ENCODE peak calls at places on chromosomes 2 and 18, in eight cellular contexts. G is right cardiac atrium; C is cardiac muscle cell; O is small intestine; H is ovary; D is fibroblast of lung; J is effector memory CD4-positive, alpha-beta T cell; E is CD4-positive, alpha-beta memory T cell. M is an unnamed sample.

GRCh38 chr2:60391250-60392013 is 162.0 kb downstream of the BCL11A start:
- DNase-seq in G (no peak), C (no peak), O (peak; percentile 20), H (no peak), D (no peak), J (no peak), E (no peak), M (no peak)

GRCh38 chr2:128580988-128581848 is 262.6 kb upstream of the HS6ST1 start:
- DNase-seq in G (no peak), C (no peak), O (no peak), H (no peak), D (no peak), J (no peak), E (no peak), M (peak; percentile 44)

GRCh38 chr2:26298638-26299393 is 47.1 kb upstream of the SELENOI start:
- DNase-seq in G (peak; percentile 73), C (peak; percentile 30), O (peak; percentile 80), H (peak; percentile 54), D (peak; percentile 53), J (no peak), E (peak; percentile 37), M (peak; percentile 69)

GRCh38 chr2:119826370-119826961 is 66.7 kb downstream of the PTPN4 start:
- DNase-seq in G (no peak), C (peak; percentile 27), O (peak; percentile 30), H (no peak), D (no peak), J (no peak), E (peak; percentile 43), M (no peak)

GRCh38 chr2:58939388-58939787 is 698.3 kb upstream of the FANCL start:
- DNase-seq in G (no peak), C (no peak), O (no peak), H (no peak), D (peak; percentile 74), J (no peak), E (no peak), M (no peak)

GRCh38 chr2:177264209-177264538 is 353 bp downstream of the NFE2L2 start:
- DNase-seq in G (no peak), C (peak; percentile 62), O (no peak), H (peak; percentile 75), D (no peak), J (peak; percentile 10), E (no peak), M (no peak)

GRCh38 chr2:85748948-85749875 is 4.6 kb upstream of the ATOH8 start:
- DNase-seq in G (peak; percentile 81), C (no peak), O (no peak), H (no peak), D (peak; percentile 69), J (no peak), E (no peak), M (no peak)

GRCh38 chr2:54559593-54560145 is 103.5 kb downstream of the SPTBN1 start:
- DNase-seq in G (peak; percentile 60), C (no peak), O (no peak), H (no peak), D (peak; percentile 80), J (no peak), E (no peak), M (peak; percentile 72)

GRCh38 chr18:39453882-39454281 is 1888.3 kb upstream of the CELF4 start:
- DNase-seq in G (peak; percentile 34), C (no peak), O (peak; percentile 68), H (no peak), D (peak; percentile 66), J (no peak), E (no peak), M (peak; percentile 61)

GRCh38 chr2:168731550-168732128 is 70.8 kb upstream of the NOSTRIN start:
- DNase-seq in G (no peak), C (no peak), O (no peak), H (no peak), D (peak; percentile 20), J (no peak), E (no peak), M (no peak)

GRCh38 chr2:40511661-40512213 is 59.8 kb upstream of the SLC8A1 start:
- DNase-seq in G (peak; percentile 30), C (peak; percentile 22), O (no peak), H (no peak), D (peak; percentile 76), J (no peak), E (no peak), M (no peak)

DNA sequence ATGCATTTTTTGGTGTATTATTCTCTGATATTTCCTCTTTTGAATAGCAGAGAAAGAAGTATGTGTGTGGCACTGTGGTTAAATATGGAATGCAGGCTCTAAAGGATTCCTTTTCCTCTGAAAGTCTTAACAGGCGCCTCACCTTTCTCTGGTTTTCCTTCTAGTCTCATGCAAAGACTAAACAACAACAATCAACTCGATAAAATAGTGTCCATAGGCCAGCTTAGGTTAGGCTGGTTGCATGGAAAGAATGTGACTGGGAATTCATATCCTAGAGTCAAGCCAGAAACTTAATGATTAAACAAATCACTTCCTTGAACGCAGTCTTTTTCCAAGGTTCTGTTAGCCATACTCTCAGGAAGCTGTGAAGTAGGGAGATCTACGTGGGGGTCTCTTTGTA is 800.8 kb upstream of the ID2 start:
- DNase-seq in G (no peak), C (no peak), O (no peak), H (no peak), D (peak; percentile 68), J (no peak), E (no peak), M (no peak)
- H3K4me1 ChIP-seq in G (no peaks in the 10 kb centered on the region), C (peaks cover 13% of the 10 kb centered on the region), O (no peaks in the 10 kb centered on the region), H (no peaks in the 10 kb centered on the region), D (no peaks in the 10 kb centered on the region), J (no peaks in the 10 kb centered on the region), E (no peaks in the 10 kb centered on the region), M (no peaks in the 10 kb centered on the region)

DNA sequence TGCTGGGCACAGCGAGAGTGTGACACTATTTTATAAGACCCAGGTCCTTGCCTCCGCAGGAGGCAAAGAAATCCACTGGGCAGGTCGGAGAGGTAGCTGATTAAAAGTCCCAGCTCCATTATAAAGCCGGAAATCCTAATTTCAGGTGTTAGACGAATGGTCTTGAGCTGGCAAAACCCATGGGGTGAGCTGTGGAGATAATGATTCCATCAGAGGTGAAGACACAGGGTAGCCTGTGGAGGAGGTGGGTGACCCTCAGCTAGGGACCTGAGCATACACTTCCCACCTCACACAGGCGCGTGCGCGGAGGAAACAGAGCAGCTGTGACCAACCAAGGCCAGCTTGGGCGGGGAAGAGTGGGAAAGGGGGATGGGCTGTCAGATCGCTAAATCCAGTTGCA is 201.7 kb upstream of the CXCR4 start:
- DNase-seq in G (no peak), C (no peak), O (no peak), H (no peak), D (no peak), J (no peak), E (no peak), M (no peak)
- H3K4me1 ChIP-seq in G (no peaks in the 10 kb centered on the region), C (no peaks in the 10 kb centered on the region), O (no peaks in the 10 kb centered on the region), H (no peaks in the 10 kb centered on the region), D (no peaks in the 10 kb centered on the region), J (peaks cover 11% of the 10 kb centered on the region), E (peaks cover 30% of the 10 kb centered on the region), M (no peaks in the 10 kb centered on the region)

GRCh38 chr2:125582521-125582920 is 1073.4 kb upstream of the GYPC start:
- DNase-seq in G (no peak), C (peak; percentile 6), O (no peak), H (no peak), D (no peak), J (no peak), E (no peak), M (no peak)

GRCh38 chr2:125584732-125585131 is 1071.2 kb upstream of the GYPC start:
- DNase-seq in G (no peak), C (no peak), O (no peak), H (no peak), D (no peak), J (no peak), E (no peak), M (no peak)

GRCh38 chr2:125581561-125581960 is 1074.4 kb upstream of the GYPC start:
- DNase-seq in G (no peak), C (no peak), O (peak; percentile 4), H (no peak), D (no peak), J (no peak), E (no peak), M (no peak)
- H3K4me1 ChIP-seq in G (no peaks in the 10 kb centered on the region), C (peaks cover 21% of the 10 kb centered on the region), O (no peaks in the 10 kb centered on the region), H (no peaks in the 10 kb centered on the region), D (no peaks in the 10 kb centered on the region), J (no peaks in the 10 kb centered on the region), E (no peaks in the 10 kb centered on the region), M (no peaks in the 10 kb centered on the region)

DNA sequence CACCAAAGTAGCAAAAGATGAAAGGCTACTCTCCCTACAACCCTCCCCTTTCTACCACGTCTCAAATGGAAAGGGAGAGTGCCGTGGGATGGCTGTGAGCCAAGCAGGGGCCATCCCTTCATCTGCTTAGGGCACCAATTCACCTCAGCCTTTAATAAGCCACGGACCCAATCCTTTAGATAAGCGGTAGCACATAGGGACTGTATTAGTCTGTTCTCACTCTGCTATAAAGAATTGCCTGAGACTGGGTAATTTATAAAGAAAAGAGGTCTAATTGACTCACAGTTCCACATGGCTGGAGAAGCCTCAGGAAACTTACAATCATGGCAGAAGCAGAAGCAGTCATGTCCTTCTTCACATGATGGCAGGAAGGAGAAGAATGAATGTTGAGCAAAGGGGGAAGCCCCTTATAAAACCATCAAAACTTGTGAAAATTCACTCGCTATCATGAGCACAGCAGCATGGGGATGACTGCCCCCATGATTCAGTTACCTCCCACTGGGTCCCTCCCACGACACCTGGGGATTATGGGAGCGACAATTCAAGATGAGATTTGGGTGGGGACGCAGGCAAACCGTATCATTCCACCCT is 85.9 kb upstream of the IL1R2 start:
- DNase-seq in G (no peak), C (no peak), O (no peak), H (no peak), D (no peak), J (no peak), E (no peak), M (no peak)
- H3K4me1 ChIP-seq in G (no peaks in the 10 kb centered on the region), C (no peaks in the 10 kb centered on the region), O (no peaks in the 10 kb centered on the region), H (no peaks in the 10 kb centered on the region), D (no peaks in the 10 kb centered on the region), J (no peaks in the 10 kb centered on the region), E (no peaks in the 10 kb centered on the region), M (no peaks in the 10 kb centered on the region)

GRCh38 chr2:217942731-217943335 is 60.0 kb downstream of the TNS1 start:
- DNase-seq in G (no peak), C (no peak), O (no peak), H (peak; percentile 38), D (no peak), J (no peak), E (no peak), M (no peak)
- H3K4me1 ChIP-seq in G (peaks cover 24% of the 10 kb centered on the region), C (peaks cover 36% of the 10 kb centered on the region), O (peaks cover 3% of the 10 kb centered on the region), H (peaks cover 24% of the 10 kb centered on the region), D (peaks cover 29% of the 10 kb centered on the region), J (no peaks in the 10 kb centered on the region), E (no peaks in the 10 kb centered on the region), M (no peaks in the 10 kb centered on the region)

DNA sequence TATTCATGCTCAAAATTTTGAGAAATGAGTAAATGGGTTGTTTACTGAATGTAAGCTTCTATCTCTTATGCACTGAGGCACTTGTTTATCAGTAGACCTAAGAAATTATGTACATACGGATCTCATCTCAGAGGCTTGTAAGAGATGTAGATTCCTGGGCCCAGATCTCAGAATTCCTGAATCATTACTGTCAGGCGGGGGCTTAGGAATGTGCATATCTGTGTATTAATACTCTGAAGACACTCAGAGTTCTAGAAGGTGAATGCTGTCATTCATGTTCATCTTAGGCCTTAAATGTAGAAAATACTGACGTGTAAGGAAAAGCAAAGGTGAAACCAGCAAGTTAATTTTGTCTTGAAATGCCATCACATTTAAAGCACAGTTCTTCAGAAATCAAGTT is 169.6 kb downstream of the FMNL2 start:
- DNase-seq in G (no peak), C (no peak), O (no peak), H (no peak), D (peak; percentile 81), J (no peak), E (no peak), M (no peak)
- H3K4me1 ChIP-seq in G (peaks cover 2% of the 10 kb centered on the region), C (peaks cover 10% of the 10 kb centered on the region), O (peaks cover 4% of the 10 kb centered on the region), H (peaks cover 11% of the 10 kb centered on the region), D (peaks cover 11% of the 10 kb centered on the region), J (no peaks in the 10 kb centered on the region), E (no peaks in the 10 kb centered on the region), M (no peaks in the 10 kb centered on the region)

GRCh38 chr2:121501554-121501953 is 29.1 kb upstream of the RNU4ATAC start:
- DNase-seq in G (no peak), C (no peak), O (no peak), H (no peak), D (peak; percentile 44), J (no peak), E (no peak), M (no peak)
- H3K4me1 ChIP-seq in G (peaks cover 2% of the 10 kb centered on the region), C (no peaks in the 10 kb centered on the region), O (no peaks in the 10 kb centered on the region), H (peaks cover 2% of the 10 kb centered on the region), D (peaks cover 10% of the 10 kb centered on the region), J (no peaks in the 10 kb centered on the region), E (no peaks in the 10 kb centered on the region), M (no peaks in the 10 kb centered on the region)